ENCODE peak calls at places on chromosomes 11 and 22, in nine cellular contexts. X, J, Z, M, B, H, V, G and I are unnamed samples.

GRCh38 chr22:30327864-30328345 is 1.2 kb upstream of the TBC1D10A start:
- DNase-seq in X (no peak), J (no peak), Z (peak), M (peak), B (no peak), H (no peak), V (no peak), G (no peak), I (no peak)

GRCh38 chr11:31412946-31413345 is 43.3 kb downstream of the DNAJC24 start:
- DNase-seq in X (peak), J (no peak), Z (peak), M (no peak), B (no peak), H (peak), V (no peak), G (no peak), I (no peak)

GRCh38 chr11:85595285-85595884 is 31.8 kb downstream of the DLG2 start:
- DNase-seq in X (peak), J (no peak), Z (peak), M (peak), B (no peak), H (peak), V (peak), G (no peak), I (no peak)

GRCh38 chr22:50670914-50671538 is 1.6 kb upstream of the SHANK3 start:
- DNase-seq in X (no peak), J (no peak), Z (no peak), M (no peak), B (no peak), H (no peak), V (no peak), G (no peak), I (no peak)

GRCh38 chr11:110710520-110711381 is 1.5 kb downstream of the ARHGAP20 start:
- DNase-seq in X (no peak), J (no peak), Z (peak), M (peak), B (no peak), H (peak), V (peak), G (peak), I (peak)

GRCh38 chr11:7514099-7514725 is 413 bp downstream of the PPFIBP2 start:
- DNase-seq in X (no peak), J (no peak), Z (no peak), M (no peak), B (no peak), H (no peak), V (peak), G (no peak), I (no peak)

GRCh38 chr22:36235585-36235984 is 3.7 kb downstream of the APOL2 start:
- DNase-seq in X (no peak), J (no peak), Z (no peak), M (no peak), B (no peak), H (no peak), V (no peak), G (no peak), I (no peak)

GRCh38 chr11:7303146-7303545 is 51.4 kb downstream of the SYT9 start:
- DNase-seq in X (no peak), J (no peak), Z (no peak), M (no peak), B (no peak), H (no peak), V (no peak), G (no peak), I (no peak)

GRCh38 chr22:16387088-16387487 is 205.5 kb downstream of the CCT8L2 start:
- DNase-seq in X (no peak), J (no peak), Z (no peak), M (no peak), B (no peak), H (no peak), V (no peak), G (no peak), I (no peak)

GRCh38 chr11:16603890-16604783 is 134.3 kb upstream of the C11orf58 start:
- DNase-seq in X (no peak), J (no peak), Z (peak), M (no peak), B (no peak), H (peak), V (peak), G (peak), I (no peak)

GRCh38 chr11:2655834-2656622 is 43.8 kb downstream of the KCNQ1OT1 start:
- DNase-seq in X (peak), J (no peak), Z (peak), M (no peak), B (no peak), H (peak), V (no peak), G (no peak), I (no peak)

GRCh38 chr11:74307409-74307808 is 4.0 kb downstream of the P4HA3 start:
- DNase-seq in X (peak), J (peak), Z (peak), M (no peak), B (no peak), H (peak), V (peak), G (no peak), I (no peak)
- TF ChIP-seq CTCF in X (no peak), J (no peak), Z (no peak), M (no peak), B (no peak), H (no peak), V (no peak), G (no peak), I (no peak)

GRCh38 chr11:67269401-67270255 is 3.4 kb downstream of the GRK2 start:
- DNase-seq in X (no peak), J (no peak), Z (no peak), M (no peak), B (no peak), H (no peak), V (no peak), G (peak), I (no peak)

GRCh38 chr11:67270256-67271211 is 4.3 kb downstream of the GRK2 start:
- DNase-seq in X (no peak), J (peak), Z (no peak), M (no peak), B (no peak), H (no peak), V (no peak), G (peak), I (peak)

GRCh38 chr11:67271548-67272284 is 5.4 kb downstream of the GRK2 start:
- DNase-seq in X (no peak), J (peak), Z (no peak), M (no peak), B (no peak), H (no peak), V (no peak), G (peak), I (peak)

GRCh38 chr11:67272327-67273259 is 6.3 kb downstream of the GRK2 start:
- DNase-seq in X (no peak), J (peak), Z (no peak), M (no peak), B (no peak), H (no peak), V (no peak), G (peak), I (peak)

DNA sequence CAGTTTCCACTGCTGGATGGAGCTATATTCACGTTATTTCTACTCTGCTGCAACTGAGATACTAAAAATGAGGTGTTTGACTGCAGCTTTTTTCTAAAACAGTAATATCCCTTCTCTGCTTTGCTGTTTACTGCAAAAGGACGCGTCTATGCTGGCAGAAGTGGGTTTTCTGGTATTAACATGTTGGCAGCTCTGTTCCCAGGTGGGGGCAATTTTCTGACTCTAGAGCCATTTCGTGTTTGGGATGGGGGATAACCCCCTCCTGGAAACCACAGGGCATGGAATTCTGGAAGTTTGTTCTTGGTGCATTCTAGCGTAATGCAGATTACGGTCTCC is 4.9 kb downstream of the GRK2 start:
- DNase-seq in X (no peak), J (no peak), Z (no peak), M (no peak), B (no peak), H (no peak), V (no peak), G (no peak), I (no peak)
- TF ChIP-seq CTCF in X (no peak), J (no peak), Z (no peak), M (no peak), B (no peak), H (no peak), V (no peak), G (no peak), I (no peak)

GRCh38 chr11:20388096-20389055 is 860 bp downstream of the PRMT3 start:
- DNase-seq in X (no peak), J (peak), Z (peak), M (peak), B (no peak), H (peak), V (peak), G (no peak), I (no peak)

DNA sequence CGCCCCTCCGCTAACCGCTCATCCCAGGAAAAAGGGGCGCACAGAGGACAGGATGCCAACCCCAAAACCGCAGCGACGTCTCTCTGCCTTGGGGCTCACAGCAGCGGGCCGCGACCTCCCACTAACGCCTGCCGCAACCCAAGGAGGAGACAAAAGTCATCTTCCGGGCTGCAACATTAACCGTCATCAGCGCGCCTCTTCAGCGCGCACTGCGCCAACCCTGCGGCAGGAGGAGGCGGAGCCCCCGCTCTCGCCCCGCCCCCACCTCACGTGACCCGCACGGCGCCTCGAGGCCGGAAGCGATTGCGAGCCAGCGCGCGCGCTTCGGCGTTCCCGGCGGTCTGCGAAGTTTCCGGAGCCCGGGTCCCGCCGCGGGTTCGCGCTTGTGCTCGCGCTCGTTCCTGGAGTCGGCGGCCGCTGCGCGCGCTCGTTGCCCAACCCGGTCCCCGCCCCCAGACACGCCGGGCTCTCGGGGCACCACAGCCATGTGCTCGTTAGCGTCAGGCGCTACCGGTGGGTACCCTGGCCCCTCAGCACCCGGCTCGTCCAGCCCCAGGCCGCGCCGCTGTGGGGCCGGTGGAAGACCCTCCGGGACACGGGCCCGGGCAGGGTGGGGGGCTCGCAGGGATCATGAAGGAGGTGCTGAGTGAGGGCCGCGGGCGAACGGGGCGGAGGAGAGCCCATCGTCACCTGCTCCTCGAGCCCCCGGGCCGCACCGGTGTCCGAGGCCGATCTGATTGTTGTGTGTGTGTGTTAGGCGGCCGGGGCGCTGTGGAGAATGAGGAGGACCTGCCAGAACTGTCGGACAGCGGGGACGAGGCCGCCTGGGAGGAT is at the start of gene PRMT3:
- DNase-seq in X (peak), J (peak), Z (peak), M (peak), B (peak), H (peak), V (peak), G (peak), I (peak)
- TF ChIP-seq CTCF in X (no peak), J (no peak), Z (no peak), M (peak), B (peak), H (no peak), V (no peak), G (peak), I (peak)

GRCh38 chr22:22803285-22803853 is 84.2 kb upstream of the IGLL5 start:
- DNase-seq in X (no peak), J (no peak), Z (no peak), M (no peak), B (no peak), H (no peak), V (no peak), G (no peak), I (no peak)

GRCh38 chr22:22799561-22799960 is 88.1 kb upstream of the IGLL5 start:
- DNase-seq in X (no peak), J (no peak), Z (no peak), M (no peak), B (no peak), H (no peak), V (no peak), G (no peak), I (no peak)

GRCh38 chr22:22800716-22801115 is 86.9 kb upstream of the IGLL5 start:
- DNase-seq in X (no peak), J (no peak), Z (no peak), M (no peak), B (no peak), H (no peak), V (no peak), G (no peak), I (no peak)

GRCh38 chr22:22798716-22799115 is 88.9 kb upstream of the IGLL5 start:
- DNase-seq in X (no peak), J (no peak), Z (no peak), M (no peak), B (no peak), H (no peak), V (no peak), G (no peak), I (no peak)

GRCh38 chr22:22802346-22802970 is 85.2 kb upstream of the IGLL5 start:
- DNase-seq in X (no peak), J (peak), Z (no peak), M (no peak), B (peak), H (no peak), V (no peak), G (no peak), I (no peak)
- TF ChIP-seq CTCF in X (no peak), J (peak), Z (peak), M (peak), B (peak), H (peak), V (peak), G (no peak), I (no peak)

GRCh38 chr11:20010106-20010860 is 150.0 kb downstream of the DBX1 start:
- DNase-seq in X (no peak), J (no peak), Z (no peak), M (no peak), B (no peak), H (no peak), V (no peak), G (no peak), I (no peak)

GRCh38 chr11:20008870-20009644 is 151.2 kb downstream of the DBX1 start:
- DNase-seq in X (no peak), J (no peak), Z (no peak), M (peak), B (no peak), H (no peak), V (no peak), G (no peak), I (no peak)

GRCh38 chr11:20011294-20011951 is 148.9 kb downstream of the DBX1 start:
- DNase-seq in X (no peak), J (no peak), Z (peak), M (peak), B (no peak), H (no peak), V (no peak), G (no peak), I (no peak)

GRCh38 chr11:20008190-20008801 is 152.0 kb downstream of the DBX1 start:
- DNase-seq in X (no peak), J (no peak), Z (no peak), M (no peak), B (no peak), H (no peak), V (peak), G (no peak), I (no peak)

DNA sequence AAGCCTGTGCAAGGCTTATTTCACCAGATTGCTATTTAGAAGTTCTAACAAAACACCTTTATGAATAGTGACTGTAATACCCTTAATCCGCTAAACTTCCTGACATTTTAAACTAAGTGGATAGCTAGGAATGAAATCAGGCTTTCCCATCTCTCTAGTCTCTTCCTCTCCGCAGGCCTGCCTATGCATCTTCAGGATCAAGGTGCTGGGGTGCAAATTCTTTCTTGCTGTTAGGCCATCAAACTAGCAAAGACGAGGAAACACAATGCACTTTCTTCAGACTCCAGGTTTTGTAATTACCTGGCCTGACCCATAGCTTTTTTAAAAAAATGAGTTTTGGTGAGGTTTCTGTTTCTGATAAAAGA is 149.4 kb downstream of the DBX1 start:
- DNase-seq in X (no peak), J (no peak), Z (no peak), M (no peak), B (no peak), H (no peak), V (no peak), G (no peak), I (no peak)
- TF ChIP-seq CTCF in X (no peak), J (no peak), Z (no peak), M (no peak), B (no peak), H (no peak), V (no peak), G (no peak), I (no peak)

GRCh38 chr11:46159694-46160093 is 38.4 kb upstream of the PHF21A start:
- DNase-seq in X (no peak), J (no peak), Z (no peak), M (no peak), B (no peak), H (no peak), V (no peak), G (no peak), I (no peak)
- TF ChIP-seq CTCF in X (no peak), J (no peak), Z (no peak), M (no peak), B (no peak), H (no peak), V (no peak), G (no peak), I (no peak)

GRCh38 chr11:74398244-74399159 is at the start of gene PGM2L1:
- DNase-seq in X (peak), J (peak), Z (peak), M (peak), B (peak), H (peak), V (peak), G (peak), I (peak)

GRCh38 chr11:74403607-74404006 is 5.4 kb upstream of the PGM2L1 start:
- DNase-seq in X (no peak), J (no peak), Z (no peak), M (no peak), B (no peak), H (no peak), V (no peak), G (no peak), I (no peak)

GRCh38 chr11:74397531-74398243 is 546 bp downstream of the PGM2L1 start:
- DNase-seq in X (no peak), J (peak), Z (peak), M (peak), B (peak), H (peak), V (peak), G (peak), I (peak)
- TF ChIP-seq CTCF in X (peak), J (no peak), Z (no peak), M (peak), B (peak), H (peak), V (no peak), G (no peak), I (no peak)

GRCh38 chr11:39975091-39975490 is 1484.4 kb downstream of the LRRC4C start:
- DNase-seq in X (no peak), J (no peak), Z (no peak), M (no peak), B (no peak), H (no peak), V (no peak), G (no peak), I (no peak)
- TF ChIP-seq CTCF in X (no peak), J (no peak), Z (no peak), M (no peak), B (no peak), H (no peak), V (no peak), G (no peak), I (no peak)

GRCh38 chr11:81444306-81444705 is 1289.4 kb downstream of the FAM181B start:
- DNase-seq in X (no peak), J (no peak), Z (no peak), M (no peak), B (no peak), H (no peak), V (no peak), G (no peak), I (no peak)
- TF ChIP-seq CTCF in X (peak), J (no peak), Z (no peak), M (peak), B (no peak), H (no peak), V (no peak), G (peak), I (no peak)